ENCODE peak calls at places on chromosomes 2 and 18, in five cellular contexts. P is Peyer's patch, K is prostate gland, I is A549, F is HCT116. Q is an unnamed sample.
A peak's percentile ranks its signal among the peaks of the same experiment; 100 is the strongest.

GRCh38 chr2:85887566-85888019 is 1.2 kb downstream of the ST3GAL5 start:
- DNase-seq in P (peak; percentile 55), K (peak; percentile 54), I (peak; percentile 43), F (no peak), Q (peak; percentile 20)

GRCh38 chr2:121144111-121144510 is 140.9 kb downstream of the TFCP2L1 start:
- DNase-seq in P (no peak), K (no peak), I (no peak), F (no peak), Q (no peak)

GRCh38 chr2:36653967-36654694 is 42.4 kb upstream of the VIT start:
- DNase-seq in P (no peak), K (no peak), I (no peak), F (no peak), Q (no peak)

GRCh38 chr2:239917957-239918481 is 107.1 kb downstream of the NDUFA10 start:
- DNase-seq in P (peak; percentile 15), K (no peak), I (no peak), F (no peak), Q (no peak)

GRCh38 chr18:10524507-10525425 is 1.1 kb upstream of the NAPG start:
- DNase-seq in P (no peak), K (no peak), I (no peak), F (no peak), Q (no peak)

GRCh38 chr18:49177812-49178211 is 227.0 kb upstream of the SMAD7 start:
- DNase-seq in P (no peak), K (no peak), I (peak; percentile 2), F (no peak), Q (no peak)

GRCh38 chr18:23038712-23039111 is 96.6 kb upstream of the CABLES1 start:
- DNase-seq in P (no peak), K (no peak), I (no peak), F (no peak), Q (no peak)

GRCh38 chr2:224870341-224870740 is 154.2 kb upstream of the CCDC195 start:
- DNase-seq in P (no peak), K (no peak), I (no peak), F (no peak), Q (no peak)

GRCh38 chr2:9251154-9252001 is 44.8 kb downstream of the ASAP2 start:
- DNase-seq in P (no peak), K (peak; percentile 34), I (peak; percentile 71), F (no peak), Q (no peak)

GRCh38 chr18:23067236-23067635 is 68.0 kb upstream of the CABLES1 start:
- DNase-seq in P (no peak), K (no peak), I (no peak), F (no peak), Q (no peak)

GRCh38 chr2:15092691-15093090 is 460.2 kb downstream of the LRATD1 start:
- DNase-seq in P (no peak), K (no peak), I (no peak), F (no peak), Q (no peak)

GRCh38 chr2:171107803-171108202 is 52.9 kb downstream of the TLK1 start:
- DNase-seq in P (no peak), K (no peak), I (no peak), F (no peak), Q (no peak)

GRCh38 chr2:169705927-169706326 is 11.7 kb downstream of the PHOSPHO2 start:
- DNase-seq in P (no peak), K (no peak), I (no peak), F (no peak), Q (no peak)

GRCh38 chr2:163934134-163934533 is 198.3 kb upstream of the FIGN start:
- DNase-seq in P (no peak), K (no peak), I (no peak), F (no peak), Q (no peak)

GRCh38 chr2:120465012-120465700 is 119.2 kb downstream of the INHBB start:
- DNase-seq in P (peak; percentile 26), K (no peak), I (no peak), F (no peak), Q (no peak)

GRCh38 chr2:76867854-76868253 is 654.3 kb downstream of the LRRTM4 start:
- DNase-seq in P (no peak), K (no peak), I (no peak), F (no peak), Q (no peak)

GRCh38 chr2:11532434-11533055 is 1.3 kb upstream of the GREB1 start:
- DNase-seq in P (no peak), K (no peak), I (no peak), F (no peak), Q (no peak)

GRCh38 chr2:25954199-25954752 is 28.0 kb downstream of the KIF3C start:
- DNase-seq in P (no peak), K (no peak), I (no peak), F (no peak), Q (peak; percentile 21)

GRCh38 chr2:230913406-230913805 is 11.6 kb downstream of the GPR55 start:
- DNase-seq in P (peak; percentile 54), K (no peak), I (peak; percentile 30), F (peak; percentile 15), Q (no peak)

GRCh38 chr2:176643711-176644110 is 374.5 kb downstream of the MTX2 start:
- DNase-seq in P (no peak), K (no peak), I (no peak), F (no peak), Q (no peak)

GRCh38 chr18:7740815-7741214 is 173.7 kb downstream of the PTPRM start:
- DNase-seq in P (no peak), K (no peak), I (no peak), F (no peak), Q (no peak)

GRCh38 chr2:238326801-238327365 is 6.6 kb downstream of the TRAF3IP1 start:
- DNase-seq in P (peak; percentile 31), K (no peak), I (no peak), F (no peak), Q (no peak)

GRCh38 chr2:225993430-225993829 is 593.9 kb downstream of the NYAP2 start:
- DNase-seq in P (no peak), K (no peak), I (no peak), F (no peak), Q (no peak)

GRCh38 chr2:30410217-30410616 is 36.8 kb upstream of the LCLAT1 start:
- DNase-seq in P (no peak), K (no peak), I (peak; percentile 53), F (no peak), Q (peak; percentile 76)

GRCh38 chr2:128594953-128595677 is 276.4 kb upstream of the HS6ST1 start:
- DNase-seq in P (no peak), K (peak; percentile 44), I (no peak), F (no peak), Q (no peak)

GRCh38 chr2:164954954-164955701 is at the start of gene SLC38A11:
- DNase-seq in P (peak; percentile 57), K (peak; percentile 51), I (no peak), F (no peak), Q (peak; percentile 50)

GRCh38 chr18:78501251-78501650 is 478.4 kb upstream of the SALL3 start:
- DNase-seq in P (no peak), K (no peak), I (no peak), F (no peak), Q (no peak)

GRCh38 chr18:22831441-22831904 is 101.7 kb upstream of the RBBP8 start:
- DNase-seq in P (no peak), K (no peak), I (no peak), F (peak; percentile 32), Q (no peak)

DNA sequence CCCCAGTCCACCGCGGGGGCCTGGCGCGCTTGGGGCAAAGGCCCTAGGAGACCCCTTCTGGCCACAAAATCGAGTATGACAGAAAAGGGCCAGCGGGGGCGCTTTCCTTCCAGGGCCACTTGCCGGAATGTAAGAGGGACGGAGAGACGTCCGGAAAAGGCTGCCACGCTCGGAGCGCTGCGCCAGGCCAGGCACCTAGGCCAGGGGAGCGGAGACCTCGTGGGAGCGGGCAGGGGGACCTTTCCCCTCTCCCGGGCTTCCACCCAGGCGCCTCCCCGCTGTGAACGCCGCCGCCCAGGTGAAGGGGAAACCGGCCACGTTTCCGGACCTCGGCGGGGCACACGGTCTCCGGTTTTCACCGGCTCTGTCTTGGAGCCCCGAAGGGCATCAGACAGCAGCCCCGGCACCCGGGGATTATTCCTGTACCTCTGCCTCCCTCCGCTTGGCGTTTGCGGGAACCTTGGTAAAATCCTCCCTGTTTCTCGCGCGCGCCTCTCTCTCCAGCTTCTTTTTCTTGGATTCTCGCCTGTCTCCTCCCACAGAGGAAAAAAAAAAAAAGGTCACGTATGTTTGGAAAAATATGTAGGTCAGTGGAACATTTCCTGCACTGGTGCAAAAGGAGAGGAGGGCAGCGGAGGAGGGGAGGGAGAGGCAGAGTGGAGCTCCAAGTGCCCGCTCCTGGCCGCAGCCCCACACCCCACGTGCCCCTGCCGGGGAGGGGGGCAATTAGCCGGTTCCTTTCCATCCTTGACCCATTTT is 1.2 kb upstream of the NPAS2 start:
- DNase-seq in P (peak; percentile 68), K (peak; percentile 62), I (peak; percentile 62), F (peak; percentile 10), Q (no peak)
- TF ChIP-seq POLR2A in P (peak; percentile 22), K (peak; percentile 46), I (peak; percentile 2), F (no peak), Q (no peak)

GRCh38 chr2:33494877-33495641 is 18.6 kb downstream of the RASGRP3 start:
- DNase-seq in P (no peak), K (no peak), I (no peak), F (no peak), Q (no peak)
- TF ChIP-seq POLR2A in P (no peak), K (no peak), I (no peak), F (no peak), Q (no peak)

GRCh38 chr2:200604571-200605255 is 18.9 kb downstream of the AOX1 start:
- DNase-seq in P (no peak), K (no peak), I (no peak), F (no peak), Q (no peak)
- TF ChIP-seq POLR2A in P (no peak), K (no peak), I (no peak), F (no peak), Q (no peak)

DNA sequence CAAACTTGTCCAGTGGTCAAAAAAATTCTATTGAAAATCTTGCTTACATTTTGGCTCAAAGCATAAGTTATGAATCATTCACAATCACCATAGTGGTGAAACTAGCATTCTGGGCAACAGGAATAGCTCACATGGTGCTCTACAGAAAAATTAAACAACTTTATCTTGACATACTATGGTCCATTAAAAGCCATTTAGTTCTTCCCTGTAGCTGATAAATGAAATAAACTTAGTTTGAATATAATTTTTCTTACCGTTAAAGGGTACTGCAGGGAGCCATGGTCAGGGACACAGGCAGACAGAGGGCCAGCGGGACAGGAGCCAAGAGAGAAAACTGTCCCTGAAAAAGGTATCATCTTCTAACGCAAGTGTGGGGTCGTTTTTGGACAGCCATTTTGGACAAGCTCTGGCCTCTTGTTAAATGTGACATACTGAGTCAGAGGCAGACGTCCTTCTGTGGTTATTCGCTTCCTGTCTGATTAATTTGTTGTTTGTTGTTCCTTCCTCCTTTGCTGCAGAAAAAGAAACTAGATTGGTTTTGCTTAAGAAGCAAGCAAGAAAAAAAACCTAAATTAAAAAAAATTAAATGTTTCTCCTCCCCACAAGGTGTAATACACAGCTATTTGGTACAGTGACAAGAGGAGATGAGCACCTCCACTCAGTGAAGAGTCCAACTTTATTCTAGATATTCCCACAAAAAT is at the start of gene WIPF1:
- DNase-seq in P (no peak), K (no peak), I (no peak), F (no peak), Q (peak; percentile 14)
- TF ChIP-seq POLR2A in P (peak; percentile 47), K (no peak), I (no peak), F (no peak), Q (peak; percentile 45)

Q was measured in erythroblast.